ENCODE peak calls at places on chromosomes 7 and 10, in six cellular contexts. D is mucosa of descending colon; W is A549; E is AG04449; P is upper lobe of right lung; G is CD4-positive, CD25-positive, alpha-beta regulatory T cell. I is an unnamed sample.

GRCh38 chr10:52318136-52318810 is 4.2 kb downstream of the DKK1 start:
- DNase-seq in E (no peak), P (no peak), W (no peak), G (no peak), D (no peak), I (peak; percentile 74)

GRCh38 chr7:94022550-94022949 is 18.4 kb upstream of the BET1 start:
- DNase-seq in D (no peak), G (no peak), W (no peak), P (no peak), E (no peak), I (no peak)

GRCh38 chr7:29564455-29565185 is 985 bp downstream of the PRR15 start:
- DNase-seq in W (peak; percentile 68), D (peak; percentile 67), E (no peak), G (no peak), P (peak; percentile 85), I (no peak)

GRCh38 chr7:65379318-65379717 is 5.7 kb downstream of the ZNF92 start:
- DNase-seq in E (no peak), D (no peak), W (no peak), P (no peak), G (no peak), I (no peak)

GRCh38 chr7:22561895-22562593 is 62.1 kb upstream of the STEAP1B start:
- DNase-seq in W (peak; percentile 55), E (no peak), G (no peak), P (no peak), D (no peak), I (no peak)

GRCh38 chr10:124290095-124290795 is 128.5 kb downstream of the OAT start:
- DNase-seq in E (no peak), W (no peak), P (peak; percentile 56), G (no peak), D (peak; percentile 39), I (peak; percentile 26)

GRCh38 chr10:3126741-3127342 is 45.7 kb downstream of the PITRM1 start:
- DNase-seq in W (no peak), P (no peak), E (no peak), G (no peak), D (peak; percentile 53), I (no peak)

GRCh38 chr10:125002423-125003145 is 60.7 kb downstream of the ZRANB1 start:
- DNase-seq in P (peak; percentile 57), W (no peak), G (no peak), D (no peak), E (no peak), I (no peak)

GRCh38 chr7:95549818-95550529 is 46.3 kb downstream of the PDK4 start:
- DNase-seq in P (peak; percentile 79), W (peak; percentile 74), E (no peak), G (no peak), D (peak; percentile 85), I (peak; percentile 90)

GRCh38 chr10:5946786-5947185 is 30.6 kb downstream of the IL15RA start:
- DNase-seq in E (no peak), G (no peak), W (no peak), D (no peak), P (no peak), I (no peak)

GRCh38 chr7:24717247-24717622 is 40.0 kb downstream of the GSDME start:
- DNase-seq in E (no peak), W (no peak), P (no peak), D (no peak), G (no peak), I (no peak)

GRCh38 chr7:1663857-1664651 is 6.0 kb upstream of the ELFN1 start:
- DNase-seq in P (peak; percentile 64), W (no peak), D (no peak), G (no peak), E (no peak), I (no peak)

GRCh38 chr7:1663243-1663642 is 6.8 kb upstream of the ELFN1 start:
- DNase-seq in D (no peak), P (peak; percentile 47), W (no peak), G (no peak), E (no peak), I (no peak)

GRCh38 chr7:1666251-1666778 is 3.8 kb upstream of the ELFN1 start:
- DNase-seq in P (peak; percentile 64), D (no peak), W (peak; percentile 69), E (no peak), G (no peak), I (no peak)

GRCh38 chr7:1665721-1666250 is 4.3 kb upstream of the ELFN1 start:
- DNase-seq in P (peak; percentile 68), E (no peak), D (no peak), G (no peak), W (no peak), I (no peak)

GRCh38 chr7:1664711-1665591 is 5.1 kb upstream of the ELFN1 start:
- DNase-seq in D (peak; percentile 68), G (no peak), E (no peak), P (peak; percentile 76), W (peak; percentile 91), I (no peak)
- H3K4me3 ChIP-seq in D (no peak overlapping the region), G (no peak overlapping the region), E (peak overlapping the region; percentile 69), P (peak overlapping the region; percentile 50), W (peak overlapping the region; percentile 55), I (peak overlapping the region; percentile 59)

DNA sequence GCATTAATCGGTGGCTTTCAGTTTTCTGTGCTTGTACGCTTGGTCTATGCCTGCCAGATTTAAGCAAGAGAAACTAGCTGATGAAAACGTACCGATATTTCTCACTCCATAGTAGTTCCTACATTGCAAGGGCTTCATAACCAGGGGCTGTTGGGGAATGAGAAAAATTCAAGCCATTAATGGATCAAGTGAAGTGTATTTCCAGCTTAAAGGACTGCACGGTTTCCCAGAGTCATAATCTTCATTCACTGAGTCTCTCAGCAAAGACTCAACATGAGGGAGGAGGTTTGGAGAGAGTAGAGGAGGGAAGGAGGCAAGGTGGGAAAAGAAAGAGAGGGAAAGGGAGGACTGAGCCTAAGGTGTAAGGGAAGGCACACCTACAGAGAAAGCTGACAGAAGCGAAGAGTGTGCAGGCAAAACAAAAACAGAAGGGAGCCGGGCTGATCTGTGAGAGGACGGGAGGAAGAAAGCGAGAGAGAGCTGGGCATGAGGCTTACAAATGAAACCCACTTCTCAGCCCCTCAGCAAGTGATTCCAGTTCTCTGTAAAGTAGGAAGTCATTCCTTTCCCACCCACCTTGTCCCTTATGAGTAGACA is 622 bp downstream of the GIMAP2 start:
- DNase-seq in W (no peak), E (no peak), D (no peak), G (no peak), P (no peak), I (no peak)
- H3K4me3 ChIP-seq in W (no peak overlapping the region), E (peak overlapping the region; percentile 23), D (peak overlapping the region; percentile 31), G (peak overlapping the region; percentile 99), P (peak overlapping the region; percentile 57), I (peak overlapping the region; percentile 33)

GRCh38 chr10:84406592-84406991 is 78.2 kb downstream of the CCSER2 start:
- DNase-seq in P (no peak), D (no peak), W (no peak), E (no peak), G (no peak), I (no peak)

GRCh38 chr10:84397735-84398144 is 69.4 kb downstream of the CCSER2 start:
- DNase-seq in D (no peak), E (no peak), W (no peak), G (no peak), P (no peak), I (no peak)

GRCh38 chr10:84404783-84405182 is 76.4 kb downstream of the CCSER2 start:
- DNase-seq in E (no peak), D (no peak), G (no peak), W (no peak), P (no peak), I (no peak)

GRCh38 chr10:84405662-84406061 is 77.3 kb downstream of the CCSER2 start:
- DNase-seq in P (no peak), W (no peak), E (no peak), G (no peak), D (no peak), I (no peak)

DNA sequence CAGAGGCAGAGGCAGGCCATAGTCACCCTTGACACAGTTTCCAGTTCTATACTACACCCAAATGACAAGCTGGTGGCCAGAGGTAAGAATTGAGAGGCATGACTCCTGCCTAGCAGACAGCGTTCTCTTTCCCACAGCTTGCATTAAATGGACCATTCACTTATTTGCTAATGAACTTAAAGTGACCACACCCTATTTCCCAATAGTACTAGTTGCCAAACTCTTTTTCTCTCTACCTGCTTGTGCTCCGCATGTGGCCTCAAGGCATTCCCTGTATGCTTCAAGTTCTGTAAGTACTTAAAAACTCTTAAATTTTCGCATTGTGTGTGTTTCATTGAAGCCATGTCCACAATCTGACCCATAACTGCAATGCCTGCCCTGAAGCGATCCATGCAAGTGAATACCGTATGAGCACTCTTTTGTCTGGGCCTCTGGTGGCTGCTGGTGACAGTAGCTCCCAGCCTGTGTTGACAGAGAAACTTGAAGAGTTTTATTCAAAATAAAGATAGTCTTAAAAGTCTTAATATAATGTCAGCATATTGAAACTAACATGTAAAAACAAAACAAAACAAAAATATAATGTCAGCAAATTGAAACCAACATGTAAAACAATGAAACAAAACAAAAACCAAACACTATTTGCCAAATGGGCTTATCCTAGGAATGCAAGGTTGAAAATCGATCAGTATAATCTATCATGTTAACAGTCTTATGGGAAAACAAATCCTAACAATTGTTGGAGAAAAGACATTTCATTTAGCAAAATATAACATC is 73.6 kb downstream of the CCSER2 start:
- DNase-seq in G (no peak), E (no peak), P (no peak), D (no peak), W (no peak), I (no peak)
- H3K4me3 ChIP-seq in G (no peak overlapping the region), E (no peak overlapping the region), P (no peak overlapping the region), D (no peak overlapping the region), W (no peak overlapping the region), I (no peak overlapping the region)

DNA sequence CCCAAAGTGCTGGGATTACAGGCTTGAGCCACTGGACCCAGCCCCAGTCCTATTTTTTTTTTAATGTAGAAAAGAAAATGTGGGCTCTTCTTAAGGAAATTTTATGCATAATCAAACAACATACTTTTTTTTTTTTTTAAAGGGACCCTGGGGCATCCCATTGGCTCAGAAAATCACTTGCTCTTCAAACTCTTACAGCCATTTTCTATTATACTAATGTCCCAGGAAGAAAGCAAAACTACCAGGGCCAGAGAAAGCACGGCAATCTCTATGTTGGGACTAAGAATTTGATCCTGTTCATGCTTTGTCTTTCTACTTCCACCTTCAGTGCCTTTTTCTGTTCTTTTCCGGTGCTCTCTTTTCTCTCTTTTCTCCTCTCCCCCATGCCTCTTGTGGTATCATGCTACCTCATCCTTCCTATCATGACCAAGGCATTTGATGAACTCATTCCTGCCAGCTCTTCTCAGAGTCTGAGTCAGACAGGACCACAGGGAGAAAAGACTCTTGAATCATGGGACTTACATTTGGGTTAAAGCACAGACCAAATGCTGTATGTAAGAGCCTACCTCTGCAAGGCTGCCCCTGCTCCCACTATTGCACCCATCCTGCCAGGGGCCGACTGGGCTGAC is 76.4 kb upstream of the CCNY start:
- DNase-seq in P (no peak), E (peak; percentile 84), G (no peak), W (peak; percentile 58), D (no peak), I (peak; percentile 90)
- H3K4me3 ChIP-seq in P (no peak overlapping the region), E (no peak overlapping the region), G (no peak overlapping the region), W (no peak overlapping the region), D (no peak overlapping the region), I (no peak overlapping the region)

DNA sequence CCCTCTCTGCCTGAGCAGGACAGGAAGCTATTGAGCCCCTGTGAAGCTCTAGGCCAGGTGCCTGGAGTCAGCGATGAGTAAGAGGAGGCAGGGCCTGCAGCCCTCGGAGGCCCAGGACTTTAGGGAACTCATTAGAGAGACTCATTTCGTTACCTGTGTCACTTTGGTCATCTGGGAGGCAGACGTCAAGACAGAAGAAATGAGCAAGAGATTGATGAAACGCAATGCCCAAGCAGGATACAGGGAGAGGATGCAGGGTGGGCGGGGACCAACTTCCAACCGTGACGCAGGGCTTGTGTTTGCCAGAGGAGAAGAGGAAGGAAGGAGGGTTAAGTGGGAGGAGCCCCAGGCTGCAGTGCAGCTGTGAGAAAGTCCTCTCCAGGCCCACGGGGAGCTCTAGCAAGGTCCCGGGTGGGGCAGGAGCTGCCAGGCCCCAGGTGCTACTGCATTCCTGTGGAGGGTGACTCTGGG is 26.4 kb upstream of the GNA12 start:
- DNase-seq in P (peak; percentile 78), E (no peak), W (no peak), G (peak; percentile 49), D (peak; percentile 70), I (peak; percentile 34)
- H3K4me3 ChIP-seq in P (no peak overlapping the region), E (no peak overlapping the region), W (no peak overlapping the region), G (peak overlapping the region; percentile 77), D (no peak overlapping the region), I (no peak overlapping the region)